ENCODE peak calls at places on chromosomes 11 and 22, in nine cellular contexts. Q is mesothelial cell of epicardium; B is B cell; F is CD8-positive, alpha-beta T cell; O is Peyer's patch; P is retinal pigment epithelial cell; G is neural progenitor cell; S is BE2C; V is thoracic aorta. U is an unnamed sample.

GRCh38 chr22:17523925-17524324 is 39.4 kb upstream of the SLC25A18 start:
- DNase-seq in Q (no peak), S (no peak), O (no peak), V (no peak), P (no peak), F (no peak), G (no peak), B (no peak), U (no peak)

GRCh38 chr11:133081730-133082452 is 450.4 kb downstream of the OPCML start:
- DNase-seq in P (no peak), F (no peak), O (no peak), S (no peak), Q (no peak), B (no peak), G (peak; percentile 39), V (no peak), U (no peak)

GRCh38 chr22:23240639-23241389 is 60.5 kb downstream of the BCR start:
- DNase-seq in S (no peak), B (peak; percentile 28), P (no peak), F (no peak), O (no peak), V (no peak), Q (no peak), G (peak; percentile 50), U (peak; percentile 17)

GRCh38 chr22:49457946-49458707 is 369.5 kb downstream of the BRD1 start:
- DNase-seq in G (no peak), O (no peak), P (no peak), S (no peak), B (no peak), F (no peak), V (no peak), Q (no peak), U (no peak)

GRCh38 chr11:16924826-16925494 is 89.3 kb downstream of the PLEKHA7 start:
- DNase-seq in S (no peak), V (no peak), G (peak; percentile 72), Q (peak; percentile 32), P (no peak), B (no peak), O (no peak), F (no peak), U (no peak)

GRCh38 chr11:126440792-126441514 is 85.5 kb downstream of the ST3GAL4 start:
- DNase-seq in S (peak; percentile 67), P (no peak), V (peak; percentile 29), Q (peak; percentile 81), O (peak; percentile 60), F (peak; percentile 56), G (peak; percentile 89), B (peak; percentile 75), U (peak; percentile 74)

GRCh38 chr11:2265854-2266585 is 4.4 kb downstream of the ASCL2 start:
- DNase-seq in V (no peak), S (no peak), F (no peak), P (no peak), Q (no peak), G (no peak), B (no peak), O (peak; percentile 15), U (no peak)

GRCh38 chr11:62458212-62459002 is 39.6 kb downstream of the SCGB1A1 start:
- DNase-seq in G (no peak), O (no peak), V (no peak), B (no peak), F (no peak), S (no peak), Q (no peak), P (no peak), U (no peak)

GRCh38 chr11:115521874-115522273 is 17.7 kb upstream of the CADM1 start:
- DNase-seq in G (no peak), V (no peak), F (no peak), B (no peak), O (no peak), S (no peak), Q (no peak), P (no peak), U (no peak)

GRCh38 chr22:41873391-41873790 is 40.5 kb downstream of the SREBF2 start:
- DNase-seq in F (no peak), G (no peak), O (no peak), B (no peak), S (no peak), V (no peak), P (peak; percentile 88), Q (no peak), U (no peak)

GRCh38 chr11:68371176-68372041 is 59.0 kb downstream of the LRP5 start:
- DNase-seq in V (no peak), F (no peak), P (peak; percentile 63), B (peak; percentile 80), S (no peak), O (peak; percentile 74), Q (no peak), G (no peak), U (peak; percentile 69)

GRCh38 chr11:119757378-119757777 is 28.4 kb upstream of the NECTIN1 start:
- DNase-seq in F (no peak), S (no peak), P (no peak), G (no peak), Q (no peak), B (no peak), V (no peak), O (no peak), U (no peak)

GRCh38 chr11:7572001-7572712 is 58.4 kb downstream of the PPFIBP2 start:
- DNase-seq in B (no peak), S (no peak), P (no peak), Q (no peak), V (no peak), F (no peak), O (no peak), G (no peak), U (no peak)

GRCh38 chr11:64996710-64997380 is at the start of gene BATF2:
- DNase-seq in Q (no peak), F (no peak), O (peak; percentile 80), B (peak; percentile 67), S (peak; percentile 61), G (peak; percentile 86), P (no peak), V (peak; percentile 29), U (no peak)

GRCh38 chr11:121024989-121025388 is 1.1 kb downstream of the TBCEL start:
- DNase-seq in P (no peak), O (no peak), B (peak; percentile 4), F (no peak), G (no peak), V (no peak), S (no peak), Q (no peak), U (peak; percentile 14)

GRCh38 chr11:58574851-58575250 is 805 bp downstream of the LPXN start:
- DNase-seq in V (no peak), F (no peak), O (no peak), P (no peak), Q (no peak), B (no peak), G (no peak), S (no peak), U (no peak)

GRCh38 chr22:18023509-18024275 is 669 bp downstream of the MICAL3 start:
- DNase-seq in O (no peak), V (peak; percentile 43), P (peak; percentile 61), S (peak; percentile 84), G (peak; percentile 64), F (no peak), Q (peak; percentile 54), B (peak; percentile 66), U (peak; percentile 26)

GRCh38 chr11:45279645-45280044 is 6.5 kb downstream of the SYT13 start:
- DNase-seq in P (no peak), Q (no peak), G (no peak), S (no peak), B (no peak), F (no peak), O (no peak), V (no peak), U (no peak)

GRCh38 chr11:12113294-12113693 is 2.9 kb downstream of the MICAL2 start:
- DNase-seq in Q (no peak), V (no peak), S (no peak), G (no peak), P (no peak), F (no peak), O (no peak), B (no peak), U (no peak)

DNA sequence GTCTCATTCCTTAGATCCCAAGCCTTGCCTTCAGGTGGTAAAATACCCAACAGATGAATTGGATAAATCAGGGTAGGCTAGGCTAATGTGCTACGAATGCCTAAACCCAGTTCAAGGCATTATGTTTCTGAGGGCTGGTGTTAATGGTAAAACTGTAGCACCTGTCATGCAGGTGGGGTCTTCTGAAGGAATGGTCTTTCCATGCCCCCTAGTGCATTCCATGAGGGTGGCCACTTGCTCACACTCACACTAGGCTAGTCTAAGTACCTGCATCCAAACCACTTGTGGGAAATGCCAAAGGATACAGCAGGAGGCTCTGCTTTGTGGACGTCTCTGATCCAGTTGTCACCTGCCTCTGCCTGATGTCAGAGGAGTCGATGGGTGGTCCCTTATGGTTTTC is 24.2 kb upstream of the UCP3 start:
- DNase-seq in O (no peak), G (no peak), S (no peak), F (no peak), Q (no peak), V (no peak), B (peak; percentile 44), P (no peak), U (no peak)
- TF ChIP-seq CTCF in O (no peak), G (no peak), S (no peak), F (peak; percentile 46), Q (no peak), V (no peak), B (peak; percentile 34), P (no peak), U (peak; percentile 5)

GRCh38 chr22:19800761-19801244 is 40.2 kb downstream of the TBX1 start:
- DNase-seq in S (peak; percentile 41), O (no peak), F (no peak), Q (no peak), V (no peak), G (peak; percentile 58), B (no peak), P (no peak), U (no peak)
- TF ChIP-seq CTCF in S (peak; percentile 44), O (no peak), F (no peak), Q (no peak), V (no peak), G (peak; percentile 50), B (no peak), P (peak; percentile 54), U (no peak)

DNA sequence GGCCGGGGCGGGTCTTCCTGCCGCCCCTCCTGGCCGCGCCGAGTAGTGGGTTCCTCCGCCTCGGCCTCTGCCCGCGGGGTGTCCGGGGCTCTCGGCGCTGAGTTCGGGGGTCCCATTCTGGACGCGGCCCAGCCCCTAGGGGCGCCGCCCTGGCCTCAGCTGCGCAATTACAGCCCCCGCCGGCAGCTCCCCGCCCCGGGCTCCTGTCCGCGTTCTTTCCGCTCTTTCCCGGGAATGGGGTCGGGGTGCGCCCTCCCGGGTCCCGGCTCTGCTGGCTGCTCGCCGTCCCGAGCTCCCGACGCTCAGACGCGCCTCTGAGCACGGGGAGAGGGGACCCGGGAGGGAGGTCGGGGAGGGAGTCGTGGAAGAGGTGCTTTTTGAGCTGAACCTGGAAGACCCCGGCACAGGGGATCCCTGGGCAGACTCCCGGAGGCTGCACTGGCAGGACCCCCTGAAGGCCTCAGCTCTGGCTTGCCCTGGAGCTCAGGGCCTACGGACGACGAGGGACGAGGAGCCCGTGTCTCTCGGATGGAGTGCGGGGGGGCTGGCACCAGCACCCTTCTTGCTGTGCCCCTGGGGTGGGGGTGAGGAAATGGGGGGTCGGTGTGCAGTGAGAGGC is 543 bp downstream of the TSPAN4 start:
- DNase-seq in P (no peak), O (no peak), G (no peak), F (no peak), B (peak; percentile 44), V (no peak), S (no peak), Q (no peak), U (no peak)
- TF ChIP-seq CTCF in P (no peak), O (no peak), G (peak; percentile 28), F (no peak), B (peak; percentile 34), V (no peak), S (no peak), Q (no peak), U (no peak)

GRCh38 chr11:85590848-85591483 is 36.2 kb downstream of the DLG2 start:
- DNase-seq in S (no peak), V (no peak), O (no peak), G (peak; percentile 49), Q (no peak), B (peak; percentile 35), F (no peak), P (peak; percentile 16), U (peak; percentile 6)
- TF ChIP-seq CTCF in S (peak; percentile 14), V (no peak), O (peak; percentile 34), G (peak; percentile 57), Q (no peak), B (peak; percentile 44), F (no peak), P (peak; percentile 39), U (no peak)

U was measured in GM12865.